ENCODE peak calls at places on chromosome 9, in ten cellular contexts. L is foreskin fibroblast, W is GM23338, Q is heart left ventricle, J is tibial nerve, U is body of pancreas, G is MM.1S, P is stomach, Y is MCF 10A, F is HFFc6. O is an unnamed sample.

GRCh38 chr9:134976403-134976802 is 58.7 kb upstream of the FCN1 start:
- DNase-seq in J (no peak), L (no peak), U (no peak), P (no peak), Q (no peak), F (no peak), W (peak; percentile 20), Y (no peak), G (no peak), O (no peak)

GRCh38 chr9:127805620-127806019 is 2.9 kb downstream of the FPGS start:
- DNase-seq in W (peak; percentile 92), G (peak; percentile 36), J (no peak), L (peak; percentile 56), Q (peak; percentile 53), U (peak; percentile 43), F (no peak), Y (peak; percentile 36), P (no peak), O (no peak)

GRCh38 chr9:81844131-81844567 is 84.1 kb upstream of the SPATA31D4 start:
- DNase-seq in J (no peak), U (no peak), P (no peak), F (no peak), Y (no peak), L (no peak), G (no peak), W (no peak), Q (no peak), O (no peak)

GRCh38 chr9:88985616-88986015 is 5.7 kb upstream of the S1PR3 start:
- DNase-seq in P (no peak), F (no peak), Q (no peak), Y (no peak), W (no peak), J (no peak), G (no peak), L (no peak), U (no peak), O (no peak)

GRCh38 chr9:88952976-88953375 is 38.3 kb upstream of the S1PR3 start:
- DNase-seq in U (no peak), Q (no peak), G (no peak), L (no peak), J (no peak), P (no peak), F (no peak), W (no peak), Y (no peak), O (no peak)

GRCh38 chr9:96484521-96484931 is 34.6 kb downstream of the HABP4 start:
- DNase-seq in L (no peak), P (no peak), W (no peak), G (peak; percentile 33), Q (no peak), Y (no peak), J (no peak), F (no peak), U (no peak), O (no peak)

GRCh38 chr9:77879344-77880089 is 152.1 kb downstream of the GNAQ start:
- DNase-seq in G (no peak), Y (peak; percentile 24), J (no peak), W (no peak), Q (no peak), U (no peak), F (no peak), P (peak; percentile 43), L (peak; percentile 32), O (no peak)

GRCh38 chr9:122095010-122095767 is 2.1 kb upstream of the TTLL11 start:
- DNase-seq in Q (peak; percentile 46), Y (peak; percentile 63), J (peak; percentile 59), W (peak; percentile 86), P (peak; percentile 66), U (peak; percentile 60), F (peak; percentile 44), G (peak; percentile 77), L (peak; percentile 79), O (peak; percentile 32)

GRCh38 chr9:84705128-84705527 is 35.6 kb downstream of the NTRK2 start:
- DNase-seq in Q (no peak), J (no peak), L (no peak), P (no peak), W (no peak), F (no peak), U (no peak), G (no peak), Y (no peak), O (no peak)

GRCh38 chr9:94603259-94603776 is 9.7 kb upstream of the FBP2 start:
- DNase-seq in J (peak; percentile 73), P (peak; percentile 87), W (peak; percentile 93), Y (peak; percentile 77), F (peak; percentile 33), G (peak; percentile 81), U (peak; percentile 75), L (peak; percentile 63), Q (peak; percentile 51), O (no peak)

GRCh38 chr9:92564982-92565381 is 29.2 kb upstream of the ECM2 start:
- DNase-seq in Q (no peak), L (no peak), Y (no peak), W (no peak), U (no peak), P (no peak), J (no peak), F (no peak), G (no peak), O (no peak)

GRCh38 chr9:128254855-128255759 is 20.7 kb downstream of the GOLGA2 start:
- DNase-seq in Y (peak; percentile 51), F (peak; percentile 30), U (peak; percentile 62), Q (peak; percentile 75), J (peak; percentile 66), G (peak; percentile 30), L (peak; percentile 81), P (peak; percentile 71), W (peak; percentile 94), O (no peak)

GRCh38 chr9:21904776-21905175 is 89.4 kb downstream of the CDKN2A start:
- DNase-seq in J (no peak), Q (no peak), U (no peak), P (no peak), L (peak; percentile 15), W (peak; percentile 78), G (no peak), Y (no peak), F (no peak), O (no peak)

DNA sequence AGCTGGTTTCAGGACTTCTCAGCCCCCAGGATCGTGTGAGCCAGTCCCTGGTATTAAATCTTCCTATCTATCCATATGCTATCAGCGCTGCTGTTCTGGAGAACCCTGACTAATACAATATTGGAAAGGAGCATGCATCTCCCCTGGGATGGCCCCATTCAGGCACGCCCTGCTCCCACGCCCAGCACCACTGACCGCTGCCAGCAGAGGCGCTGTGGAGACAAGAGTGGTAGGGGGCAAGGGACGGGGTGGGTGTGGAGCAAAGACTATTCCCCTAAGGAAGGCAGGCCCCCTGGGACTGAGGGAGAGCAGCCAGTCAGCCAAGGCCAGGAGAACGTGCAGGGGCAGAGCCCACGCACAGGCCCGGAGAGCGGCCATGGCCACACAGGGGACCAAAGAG is 116.0 kb downstream of the VAV2 start:
- DNase-seq in P (no peak), Y (peak; percentile 17), W (peak; percentile 76), J (no peak), G (no peak), U (no peak), F (no peak), L (no peak), Q (no peak), O (no peak)
- TF ChIP-seq CTCF in P (no peak), Y (peak; percentile 25), W (peak; percentile 77), J (no peak), G (peak; percentile 35), U (no peak), F (peak; percentile 49), L (no peak), Q (no peak), O (no peak)

GRCh38 chr9:126723807-126724172 is 81.0 kb upstream of the ZBTB43 start:
- DNase-seq in L (peak; percentile 17), U (no peak), Y (no peak), Q (no peak), G (no peak), P (no peak), J (peak; percentile 3), F (no peak), W (peak; percentile 86), O (no peak)
- TF ChIP-seq CTCF in L (no peak), U (no peak), Y (no peak), Q (no peak), G (no peak), P (no peak), J (no peak), F (no peak), W (no peak), O (no peak)

GRCh38 chr9:129490583-129491485 is 130.1 kb downstream of the C9orf50 start:
- DNase-seq in F (no peak), L (peak; percentile 33), U (peak; percentile 75), G (no peak), Y (no peak), P (no peak), W (no peak), J (no peak), Q (no peak), O (no peak)

GRCh38 chr9:129489838-129490582 is 130.9 kb downstream of the C9orf50 start:
- DNase-seq in P (no peak), F (no peak), G (no peak), U (no peak), W (no peak), Y (no peak), Q (no peak), L (peak; percentile 44), J (no peak), O (no peak)

GRCh38 chr9:129493002-129493713 is 127.7 kb downstream of the C9orf50 start:
- DNase-seq in J (no peak), Q (no peak), Y (no peak), W (no peak), U (no peak), G (no peak), F (no peak), L (peak; percentile 27), P (no peak), O (no peak)

GRCh38 chr9:129493714-129494047 is 127.2 kb downstream of the C9orf50 start:
- DNase-seq in F (no peak), Y (no peak), W (peak; percentile 34), L (no peak), Q (no peak), G (no peak), J (no peak), P (no peak), U (no peak), O (no peak)

DNA sequence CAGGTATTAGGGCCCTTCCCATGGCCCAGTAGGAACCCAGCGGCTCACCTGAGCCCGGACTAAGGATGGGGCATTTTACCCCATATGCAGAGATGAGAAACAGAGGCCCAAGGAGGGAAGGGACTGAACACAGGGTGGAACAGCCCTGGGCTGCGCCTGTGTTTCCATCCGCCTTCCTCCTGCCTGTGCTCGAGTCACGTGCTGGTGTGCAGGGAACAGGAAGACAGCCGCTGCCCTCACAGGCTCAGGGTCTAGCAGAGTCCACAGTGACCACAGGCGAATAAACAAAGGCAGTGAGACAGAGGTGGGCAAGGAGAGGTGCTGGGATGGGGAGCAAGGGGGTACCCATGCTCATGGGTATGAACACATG is 129.4 kb downstream of the C9orf50 start:
- DNase-seq in U (peak; percentile 83), J (no peak), P (peak; percentile 78), Q (no peak), F (no peak), W (no peak), G (no peak), L (peak; percentile 41), Y (no peak), O (no peak)
- TF ChIP-seq CTCF in U (no peak), J (no peak), P (no peak), Q (no peak), F (no peak), W (no peak), G (no peak), L (no peak), Y (no peak), O (no peak)

GRCh38 chr9:4012446-4012845 is 287.4 kb downstream of the GLIS3 start:
- DNase-seq in G (no peak), Y (no peak), F (no peak), L (no peak), J (no peak), U (no peak), W (no peak), P (no peak), Q (no peak), O (no peak)
- TF ChIP-seq CTCF in G (no peak), Y (no peak), F (no peak), L (no peak), J (no peak), U (no peak), W (no peak), P (no peak), Q (no peak), O (no peak)